ENCODE peak calls at places on chromosomes 2 and 18, in seven cellular contexts. U is endothelial cell of umbilical vein, E is fibroblast of mammary gland, I is cardiac muscle cell, G is astrocyte of the spinal cord, R is heart right ventricle, V is body of pancreas. J is an unnamed sample.

GRCh38 chr2:37527362-37527761 is 144.1 kb downstream of the CDC42EP3 start:
- DNase-seq in V (no peak), I (no peak), R (no peak), U (no peak), E (no peak), G (no peak), J (no peak)

GRCh38 chr2:88350641-88351601 is 101.6 kb downstream of the FOXI3 start:
- DNase-seq in I (peak; percentile 29), G (no peak), E (peak; percentile 26), R (peak; percentile 32), V (peak; percentile 75), U (peak; percentile 19), J (peak; percentile 34)

GRCh38 chr2:1972428-1972827 is 228.1 kb upstream of the PXDN start:
- DNase-seq in G (peak; percentile 81), I (peak; percentile 9), R (no peak), U (no peak), V (peak; percentile 49), E (peak; percentile 15), J (peak; percentile 58)

GRCh38 chr2:136486115-136486514 is 279.2 kb upstream of the THSD7B start:
- DNase-seq in V (no peak), G (no peak), R (no peak), E (no peak), I (no peak), U (no peak), J (no peak)

GRCh38 chr2:157312866-157313486 is 12.6 kb downstream of the ERMN start:
- DNase-seq in I (no peak), V (no peak), G (no peak), R (no peak), E (peak; percentile 53), U (no peak), J (peak; percentile 71)

GRCh38 chr2:217478831-217479435 is 523.9 kb downstream of the TNS1 start:
- DNase-seq in V (no peak), I (no peak), G (no peak), U (no peak), R (no peak), E (no peak), J (no peak)

GRCh38 chr2:238771193-238771592 is 76.7 kb upstream of the TWIST2 start:
- DNase-seq in U (no peak), G (peak; percentile 13), I (peak; percentile 49), E (peak; percentile 79), V (no peak), R (no peak), J (peak; percentile 19)

GRCh38 chr2:147829106-147829505 is 15.7 kb upstream of the ACVR2A start:
- DNase-seq in V (no peak), R (no peak), U (peak; percentile 92), G (peak; percentile 87), E (peak; percentile 89), I (peak; percentile 90), J (peak; percentile 91)

GRCh38 chr18:46950064-46950656 is 32.8 kb downstream of the KATNAL2 start:
- DNase-seq in R (no peak), U (peak; percentile 24), V (no peak), G (peak; percentile 2), I (peak; percentile 14), E (no peak), J (peak; percentile 33)

GRCh38 chr18:37567061-37567993 is 1.7 kb upstream of the CELF4 start:
- DNase-seq in R (no peak), U (no peak), V (no peak), E (no peak), I (no peak), G (no peak), J (no peak)

GRCh38 chr2:69192176-69192945 is 179.4 kb downstream of the ANTXR1 start:
- DNase-seq in V (no peak), E (peak; percentile 43), U (no peak), G (no peak), I (no peak), R (no peak), J (no peak)

GRCh38 chr2:94992360-94992759 is 33.1 kb upstream of the MAL start:
- DNase-seq in I (no peak), U (no peak), V (no peak), R (no peak), E (no peak), G (no peak), J (no peak)

GRCh38 chr18:11821208-11821607 is 30.0 kb upstream of the CHMP1B start:
- DNase-seq in E (no peak), R (no peak), G (no peak), I (no peak), U (no peak), V (no peak), J (no peak)

GRCh38 chr2:53913721-53914120 is 54.0 kb upstream of the GPR75 start:
- DNase-seq in R (no peak), V (no peak), I (peak; percentile 67), G (peak; percentile 47), U (peak; percentile 91), E (peak; percentile 68), J (peak; percentile 75)

GRCh38 chr2:16142383-16143361 is 202.3 kb downstream of the MYCN start:
- DNase-seq in E (no peak), R (no peak), I (no peak), G (no peak), V (peak; percentile 71), U (no peak), J (no peak)

GRCh38 chr2:233424028-233424951 is 70.0 kb downstream of the DGKD start:
- DNase-seq in U (no peak), E (peak; percentile 45), V (no peak), I (peak; percentile 17), R (peak; percentile 58), G (no peak), J (peak; percentile 48)

GRCh38 chr18:55731594-55732042 is 143.6 kb upstream of the TCF4 start:
- DNase-seq in G (peak; percentile 10), R (no peak), U (no peak), E (peak; percentile 56), V (no peak), I (peak; percentile 46), J (peak; percentile 43)

GRCh38 chr2:30127016-30127893 is 19.6 kb upstream of the YPEL5 start:
- DNase-seq in E (peak; percentile 85), U (peak; percentile 8), I (no peak), R (no peak), G (no peak), V (no peak), J (peak; percentile 14)

GRCh38 chr2:217789003-217789735 is 213.6 kb downstream of the TNS1 start:
- DNase-seq in E (peak; percentile 65), U (peak; percentile 67), R (peak; percentile 87), G (peak; percentile 64), I (peak; percentile 81), V (peak; percentile 79), J (peak; percentile 75)

GRCh38 chr2:210553371-210553770 is 3.0 kb upstream of the CPS1 start:
- DNase-seq in I (peak; percentile 17), E (no peak), U (peak; percentile 13), R (no peak), V (peak; percentile 75), G (peak; percentile 38), J (peak; percentile 59)

GRCh38 chr18:47150824-47151366 is 595 bp upstream of the HDHD2 start:
- DNase-seq in R (no peak), G (no peak), V (peak; percentile 19), U (no peak), I (no peak), E (peak; percentile 5), J (no peak)

GRCh38 chr18:45467307-45467706 is 148.0 kb upstream of the SLC14A2 start:
- DNase-seq in U (peak; percentile 5), V (no peak), I (no peak), E (peak; percentile 1), G (no peak), R (no peak), J (no peak)

GRCh38 chr18:35178260-35178659 is 62.6 kb upstream of the ZNF397 start:
- DNase-seq in R (no peak), G (peak; percentile 78), V (no peak), E (peak; percentile 90), I (peak; percentile 52), U (no peak), J (peak; percentile 58)

GRCh38 chr2:239098288-239098970 is 250.5 kb downstream of the TWIST2 start:
- DNase-seq in I (no peak), E (no peak), G (no peak), V (no peak), U (no peak), R (no peak), J (no peak)

GRCh38 chr2:55224761-55225261 is 7.3 kb downstream of the CLHC1 start:
- DNase-seq in E (peak; percentile 44), G (no peak), V (no peak), U (no peak), I (no peak), R (peak; percentile 39), J (no peak)

GRCh38 chr2:55225481-55226020 is 6.5 kb downstream of the CLHC1 start:
- DNase-seq in U (no peak), R (no peak), G (no peak), E (no peak), V (no peak), I (no peak), J (no peak)

GRCh38 chr2:55228224-55228563 is 3.9 kb downstream of the CLHC1 start:
- DNase-seq in U (no peak), I (no peak), R (no peak), V (no peak), E (no peak), G (no peak), J (no peak)

GRCh38 chr2:55229221-55229620 is 2.9 kb downstream of the CLHC1 start:
- DNase-seq in G (no peak), V (no peak), E (no peak), I (no peak), R (no peak), U (no peak), J (no peak)

GRCh38 chr2:55223958-55224760 is 7.9 kb downstream of the CLHC1 start:
- DNase-seq in G (no peak), I (no peak), V (peak; percentile 19), U (no peak), R (peak; percentile 27), E (no peak), J (no peak)
- H3K4me3 ChIP-seq in G (no peak overlapping the region), I (no peak overlapping the region), V (peak overlapping the region; percentile 47), U (no peak overlapping the region), R (peak overlapping the region; percentile 80), E (no peak overlapping the region), J (no peak overlapping the region)

GRCh38 chr2:240567872-240568677 is at the start of gene RNPEPL1:
- DNase-seq in I (no peak), E (no peak), G (no peak), U (peak; percentile 40), V (peak; percentile 53), R (peak; percentile 56), J (peak; percentile 25)
- TF ChIP-seq CTCF in I (no peak), E (no peak), G (no peak), U (no peak), V (peak; percentile 13), R (no peak), J (no peak)

GRCh38 chr2:199462167-199462976 is 4.6 kb upstream of the SATB2 start:
- DNase-seq in V (no peak), U (no peak), E (no peak), I (no peak), R (no peak), G (no peak), J (no peak)
- H3K4me3 ChIP-seq in V (no peak overlapping the region), U (no peak overlapping the region), E (peak overlapping the region; percentile 47), I (no peak overlapping the region), R (no peak overlapping the region), G (peak overlapping the region; percentile 37), J (no peak overlapping the region)

DNA sequence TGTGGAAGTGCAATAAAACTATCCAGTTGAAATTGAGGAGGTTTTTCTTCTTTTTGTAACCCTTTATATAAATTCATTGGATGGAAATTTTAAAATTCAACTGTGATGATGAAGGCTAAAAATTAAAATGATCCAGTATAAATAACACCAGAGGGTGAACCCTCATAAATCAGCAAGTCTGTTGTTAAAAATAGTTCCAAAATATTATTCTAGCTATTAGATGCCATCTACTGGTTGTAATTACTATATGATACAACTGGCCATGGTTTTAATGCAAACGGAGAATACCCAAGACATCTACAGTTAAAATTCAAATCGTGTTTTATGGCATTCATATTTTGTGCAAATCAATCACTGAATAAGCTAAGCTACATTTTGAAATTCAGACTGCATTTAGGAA is 53.8 kb downstream of the TMEM200C start:
- DNase-seq in G (no peak), U (peak; percentile 2), R (no peak), E (no peak), I (no peak), V (no peak), J (peak; percentile 1)
- TF ChIP-seq CTCF in G (no peak), U (no peak), R (peak; percentile 36), E (no peak), I (no peak), V (no peak), J (no peak)

J was measured in cardiac fibroblast.